ENCODE peak calls at places on chromosomes 6 and 20, in four cellular contexts. One of them, this sample, is unnamed.
A peak's percentile ranks its signal among the peaks of the same experiment; 100 is the strongest.

GRCh38 chr20:45361794-45362193 is 1.2 kb upstream of the SYS1 start:
- DNase-seq in NT2/D1: no peak
- DNase-seq in esophagus muscularis mucosa: no peak
- DNase-seq in breast epithelium: no peak
- DNase-seq in this sample: no peak

GRCh38 chr20:14219801-14220461 is 117.5 kb downstream of the FLRT3 start:
- DNase-seq in esophagus muscularis mucosa: no peak
- DNase-seq in NT2/D1: peak; percentile 69
- DNase-seq in breast epithelium: no peak
- DNase-seq in this sample: no peak

GRCh38 chr20:37207176-37207575 is 27.8 kb upstream of the MROH8 start:
- DNase-seq in breast epithelium: no peak
- DNase-seq in NT2/D1: no peak
- DNase-seq in esophagus muscularis mucosa: no peak
- DNase-seq in this sample: no peak

GRCh38 chr20:20856956-20857355 is 144.5 kb upstream of the RALGAPA2 start:
- DNase-seq in esophagus muscularis mucosa: no peak
- DNase-seq in breast epithelium: no peak
- DNase-seq in NT2/D1: no peak
- DNase-seq in this sample: no peak

GRCh38 chr6:143060806-143061596 is at the start of gene AIG1:
- DNase-seq in breast epithelium: peak; percentile 79
- DNase-seq in esophagus muscularis mucosa: no peak
- DNase-seq in NT2/D1: no peak
- DNase-seq in this sample: peak; percentile 81

GRCh38 chr6:107154131-107154906 is 39.0 kb upstream of the BEND3 start:
- DNase-seq in breast epithelium: no peak
- DNase-seq in esophagus muscularis mucosa: no peak
- DNase-seq in NT2/D1: peak; percentile 61
- DNase-seq in this sample: peak; percentile 87

GRCh38 chr6:167590193-167590592 is 236.5 kb upstream of the AFDN start:
- DNase-seq in NT2/D1: no peak
- DNase-seq in esophagus muscularis mucosa: peak; percentile 91
- DNase-seq in breast epithelium: no peak
- DNase-seq in this sample: no peak

GRCh38 chr6:33437666-33438065 is 16.7 kb upstream of the ZBTB9 start:
- DNase-seq in breast epithelium: no peak
- DNase-seq in NT2/D1: no peak
- DNase-seq in esophagus muscularis mucosa: no peak
- DNase-seq in this sample: no peak

GRCh38 chr20:10739575-10739974 is 65.8 kb upstream of the JAG1 start:
- DNase-seq in esophagus muscularis mucosa: no peak
- DNase-seq in breast epithelium: no peak
- DNase-seq in NT2/D1: no peak
- DNase-seq in this sample: no peak

GRCh38 chr6:110181131-110182027 is 1.2 kb downstream of the CDC40 start:
- DNase-seq in NT2/D1: no peak
- DNase-seq in breast epithelium: no peak
- DNase-seq in esophagus muscularis mucosa: no peak
- DNase-seq in this sample: no peak

GRCh38 chr6:155412335-155412734 is 43.3 kb downstream of the NOX3 start:
- DNase-seq in breast epithelium: no peak
- DNase-seq in NT2/D1: no peak
- DNase-seq in esophagus muscularis mucosa: no peak
- DNase-seq in this sample: no peak

GRCh38 chr6:8277769-8278168 is 157.6 kb downstream of the SLC35B3 start:
- DNase-seq in esophagus muscularis mucosa: no peak
- DNase-seq in breast epithelium: no peak
- DNase-seq in NT2/D1: no peak
- DNase-seq in this sample: no peak

GRCh38 chr6:143621876-143622605 is 55.7 kb upstream of the PHACTR2 start:
- DNase-seq in esophagus muscularis mucosa: no peak
- DNase-seq in NT2/D1: no peak
- DNase-seq in breast epithelium: no peak
- DNase-seq in this sample: no peak

GRCh38 chr20:24971702-24972101 is 20.8 kb downstream of the APMAP start:
- DNase-seq in NT2/D1: no peak
- DNase-seq in esophagus muscularis mucosa: no peak
- DNase-seq in breast epithelium: no peak
- DNase-seq in this sample: no peak

GRCh38 chr6:136464874-136465273 is 85.3 kb downstream of the MAP7 start:
- DNase-seq in breast epithelium: no peak
- DNase-seq in NT2/D1: no peak
- DNase-seq in esophagus muscularis mucosa: no peak
- DNase-seq in this sample: no peak

GRCh38 chr6:159943101-159943632 is 25.7 kb upstream of the IGF2R start:
- DNase-seq in breast epithelium: no peak
- DNase-seq in NT2/D1: no peak
- DNase-seq in esophagus muscularis mucosa: no peak
- DNase-seq in this sample: no peak

GRCh38 chr20:25865715-25866656 is 169.3 kb upstream of the ZNF337 start:
- DNase-seq in esophagus muscularis mucosa: no peak
- DNase-seq in NT2/D1: no peak
- DNase-seq in breast epithelium: peak; percentile 75
- DNase-seq in this sample: peak; percentile 46

GRCh38 chr20:52191436-52192295 is at the start of gene ZFP64:
- DNase-seq in esophagus muscularis mucosa: no peak
- DNase-seq in breast epithelium: peak; percentile 61
- DNase-seq in NT2/D1: peak; percentile 71
- DNase-seq in this sample: peak; percentile 69

GRCh38 chr6:1082040-1082935 is 229.6 kb upstream of the FOXQ1 start:
- DNase-seq in esophagus muscularis mucosa: no peak
- DNase-seq in breast epithelium: no peak
- DNase-seq in NT2/D1: no peak
- DNase-seq in this sample: no peak

GRCh38 chr6:145453376-145453775 is 281.9 kb downstream of the EPM2A start:
- DNase-seq in NT2/D1: no peak
- DNase-seq in breast epithelium: no peak
- DNase-seq in esophagus muscularis mucosa: no peak
- DNase-seq in this sample: no peak

GRCh38 chr20:64145458-64146300 is 18.6 kb upstream of the MYT1 start:
- DNase-seq in esophagus muscularis mucosa: no peak
- DNase-seq in NT2/D1: no peak
- DNase-seq in breast epithelium: peak; percentile 36
- DNase-seq in this sample: peak; percentile 36

GRCh38 chr6:122996797-122997520 is 924 bp downstream of the CLVS2 start:
- DNase-seq in esophagus muscularis mucosa: no peak
- DNase-seq in breast epithelium: no peak
- DNase-seq in NT2/D1: no peak
- DNase-seq in this sample: no peak

GRCh38 chr6:106609699-106610098 is 19.6 kb downstream of the RTN4IP1 start:
- DNase-seq in breast epithelium: no peak
- DNase-seq in esophagus muscularis mucosa: no peak
- DNase-seq in NT2/D1: no peak
- DNase-seq in this sample: no peak

GRCh38 chr6:135323202-135323668 is 142.1 kb downstream of the MYB start:
- DNase-seq in esophagus muscularis mucosa: no peak
- DNase-seq in breast epithelium: no peak
- DNase-seq in NT2/D1: no peak
- DNase-seq in this sample: no peak

GRCh38 chr6:55913213-55914195 is 38.1 kb upstream of the BMP5 start:
- DNase-seq in esophagus muscularis mucosa: no peak
- DNase-seq in NT2/D1: no peak
- DNase-seq in breast epithelium: no peak
- DNase-seq in this sample: no peak

GRCh38 chr6:125867483-125867935 is 76.7 kb downstream of the NCOA7 start:
- DNase-seq in esophagus muscularis mucosa: no peak
- DNase-seq in NT2/D1: no peak
- DNase-seq in breast epithelium: peak; percentile 67
- DNase-seq in this sample: peak; percentile 37

GRCh38 chr6:147585256-147585655 is 76.8 kb downstream of the SAMD5 start:
- DNase-seq in breast epithelium: no peak
- DNase-seq in esophagus muscularis mucosa: no peak
- DNase-seq in NT2/D1: no peak
- DNase-seq in this sample: no peak

GRCh38 chr6:136471372-136471771 is 78.8 kb downstream of the MAP7 start:
- DNase-seq in breast epithelium: no peak
- DNase-seq in esophagus muscularis mucosa: no peak
- DNase-seq in NT2/D1: no peak
- DNase-seq in this sample: no peak

GRCh38 chr6:143965503-143966171 is 42.4 kb downstream of the PLAGL1 start:
- DNase-seq in breast epithelium: no peak
- DNase-seq in esophagus muscularis mucosa: no peak
- DNase-seq in NT2/D1: no peak
- DNase-seq in this sample: no peak

GRCh38 chr6:145694083-145694737 is 41.1 kb downstream of the EPM2A start:
- DNase-seq in esophagus muscularis mucosa: no peak
- DNase-seq in NT2/D1: no peak
- DNase-seq in breast epithelium: no peak
- DNase-seq in this sample: no peak

GRCh38 chr20:2114560-2114959 is 12.9 kb downstream of the STK35 start:
- DNase-seq in breast epithelium: no peak
- DNase-seq in NT2/D1: no peak
- DNase-seq in esophagus muscularis mucosa: no peak
- DNase-seq in this sample: no peak

GRCh38 chr6:44001318-44001868 is 125.9 kb downstream of the MRPL14 start:
- DNase-seq in esophagus muscularis mucosa: no peak
- DNase-seq in NT2/D1: peak; percentile 28
- DNase-seq in breast epithelium: no peak
- DNase-seq in this sample: peak; percentile 48

GRCh38 chr6:134176283-134176975 is 124.0 kb upstream of the SLC2A12 start:
- DNase-seq in esophagus muscularis mucosa: no peak
- DNase-seq in breast epithelium: no peak
- DNase-seq in NT2/D1: no peak
- DNase-seq in this sample: no peak

GRCh38 chr6:117547688-117548621 is 54.4 kb downstream of the GOPC start:
- DNase-seq in esophagus muscularis mucosa: no peak
- DNase-seq in NT2/D1: no peak
- DNase-seq in breast epithelium: no peak
- DNase-seq in this sample: no peak
- H3K4me3 ChIP-seq in esophagus muscularis mucosa: peak overlapping the region; percentile 51
- H3K4me3 ChIP-seq in NT2/D1: no peak overlapping the region
- H3K4me3 ChIP-seq in breast epithelium: peak overlapping the region; percentile 72
- H3K4me3 ChIP-seq in this sample: no peak overlapping the region

GRCh38 chr6:52664991-52665686 is 5.8 kb upstream of the TMEM14A start:
- DNase-seq in NT2/D1: no peak
- DNase-seq in esophagus muscularis mucosa: no peak
- DNase-seq in breast epithelium: no peak
- DNase-seq in this sample: no peak

GRCh38 chr6:52670502-52671409 is at the start of gene TMEM14A:
- DNase-seq in NT2/D1: peak; percentile 91
- DNase-seq in breast epithelium: peak; percentile 95
- DNase-seq in esophagus muscularis mucosa: peak; percentile 96
- DNase-seq in this sample: peak; percentile 98

GRCh38 chr6:52666523-52666922 is 4.4 kb upstream of the TMEM14A start:
- DNase-seq in breast epithelium: no peak
- DNase-seq in NT2/D1: no peak
- DNase-seq in esophagus muscularis mucosa: no peak
- DNase-seq in this sample: no peak

GRCh38 chr6:52664185-52664990 is 6.5 kb upstream of the TMEM14A start:
- DNase-seq in breast epithelium: peak; percentile 88
- DNase-seq in NT2/D1: peak; percentile 86
- DNase-seq in esophagus muscularis mucosa: peak; percentile 96
- DNase-seq in this sample: peak; percentile 95

DNA sequence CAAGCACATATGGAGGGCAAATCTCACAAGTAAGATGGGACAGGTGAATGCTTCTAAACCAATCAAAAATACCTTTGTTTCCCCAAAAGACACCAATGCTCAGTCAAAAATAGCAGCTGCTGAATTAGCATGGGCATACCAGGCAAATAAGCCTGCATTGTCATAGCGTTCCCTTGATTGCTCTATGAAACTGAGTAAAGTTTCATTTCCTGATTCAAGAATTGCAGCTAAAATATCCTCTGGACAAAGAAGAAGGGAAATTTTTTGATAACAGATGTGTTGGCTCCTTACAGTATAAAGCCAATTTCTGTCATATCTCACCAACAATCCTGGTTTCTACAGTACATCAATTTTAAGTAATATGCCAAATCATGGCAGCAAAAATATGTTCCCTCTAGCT is 3.3 kb upstream of the TMEM14A start:
- DNase-seq in NT2/D1: no peak
- DNase-seq in esophagus muscularis mucosa: no peak
- DNase-seq in breast epithelium: no peak
- DNase-seq in this sample: no peak
- H3K4me3 ChIP-seq in NT2/D1: no peak overlapping the region
- H3K4me3 ChIP-seq in esophagus muscularis mucosa: no peak overlapping the region
- H3K4me3 ChIP-seq in breast epithelium: no peak overlapping the region
- H3K4me3 ChIP-seq in this sample: no peak overlapping the region

GRCh38 chr6:127464161-127464880 is 5.1 kb upstream of the KIAA0408 start:
- DNase-seq in esophagus muscularis mucosa: no peak
- DNase-seq in breast epithelium: no peak
- DNase-seq in NT2/D1: no peak
- DNase-seq in this sample: no peak
- H3K4me3 ChIP-seq in esophagus muscularis mucosa: no peak overlapping the region
- H3K4me3 ChIP-seq in breast epithelium: no peak overlapping the region
- H3K4me3 ChIP-seq in NT2/D1: no peak overlapping the region
- H3K4me3 ChIP-seq in this sample: no peak overlapping the region

DNA sequence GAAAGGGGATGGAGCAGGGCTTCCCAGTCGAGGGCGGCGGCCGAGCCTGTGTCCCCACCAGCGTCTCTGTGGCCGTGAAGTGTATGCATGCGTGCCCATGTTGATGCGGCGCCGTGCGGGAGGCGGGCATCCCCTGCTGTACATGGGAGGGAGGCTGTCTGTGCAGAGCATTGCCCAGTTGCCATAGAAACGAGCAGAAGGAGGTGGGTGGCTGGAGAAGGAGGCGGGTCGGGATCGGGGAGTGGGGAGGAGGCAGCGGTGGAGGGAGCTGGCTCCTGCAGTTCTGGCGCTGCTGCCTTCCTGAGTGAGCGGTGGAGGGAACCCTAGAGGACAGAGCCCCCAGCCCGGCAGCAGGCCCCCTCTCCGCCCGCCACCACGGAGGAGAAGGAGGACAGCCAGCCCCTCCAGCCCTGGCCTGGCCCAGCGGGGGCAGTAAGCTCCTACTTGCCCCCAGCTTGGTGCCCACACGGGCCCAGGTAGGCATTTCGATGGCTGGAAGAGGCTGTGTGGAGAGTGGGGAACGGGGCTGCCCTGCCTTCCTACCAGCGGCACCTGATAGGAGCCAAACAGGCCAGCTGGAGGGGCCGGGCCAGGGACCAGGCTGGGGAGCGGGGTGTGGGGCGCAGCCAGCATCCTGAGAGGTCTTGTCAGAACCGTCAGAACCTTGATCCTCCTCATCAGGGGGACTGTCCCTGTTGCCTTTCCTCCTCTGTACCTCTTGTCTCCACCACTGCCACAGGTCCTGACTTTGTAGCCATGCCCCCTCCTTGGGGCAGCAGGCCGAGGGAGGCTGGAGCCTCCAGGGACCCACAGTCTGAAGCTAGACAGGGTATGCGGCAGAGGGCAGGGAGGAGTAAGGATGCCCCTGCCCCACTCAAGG is 41.3 kb downstream of the SPDEF start:
- DNase-seq in esophagus muscularis mucosa: no peak
- DNase-seq in NT2/D1: peak; percentile 43
- DNase-seq in breast epithelium: no peak
- DNase-seq in this sample: peak; percentile 3
- H3K4me3 ChIP-seq in esophagus muscularis mucosa: peak overlapping the region; percentile 27
- H3K4me3 ChIP-seq in NT2/D1: peak overlapping the region; percentile 40
- H3K4me3 ChIP-seq in breast epithelium: peak overlapping the region; percentile 28
- H3K4me3 ChIP-seq in this sample: no peak overlapping the region